ENCODE peak calls at places on chromosome 7, in ten cellular contexts. B is brain microvascular endothelial cell; A is body of pancreas; I is MM.1S; M is upper lobe of left lung; V is effector memory CD4-positive, alpha-beta T cell; E is fibroblast of pulmonary artery; C is DMS153; Y is astrocyte of the cerebellum; U is substantia nigra. J is an unnamed sample.
A peak's percentile ranks its signal among the peaks of the same experiment; 100 is the strongest.

GRCh38 chr7:111985802-111986201 is 220.4 kb downstream of the DOCK4 start:
- DNase-seq in B (no peak), A (no peak), I (no peak), M (no peak), V (no peak), E (no peak), C (no peak), Y (no peak), U (no peak), J (no peak)

GRCh38 chr7:54679414-54679813 is 79.6 kb downstream of the SEC61G start:
- DNase-seq in B (no peak), A (no peak), I (no peak), M (no peak), V (no peak), E (no peak), C (no peak), Y (no peak), U (no peak), J (no peak)

GRCh38 chr7:35828817-35829216 is 28.0 kb downstream of the SEPTIN7 start:
- DNase-seq in B (no peak), A (no peak), I (no peak), M (no peak), V (no peak), E (no peak), C (no peak), Y (no peak), U (no peak), J (no peak)

GRCh38 chr7:99128076-99128950 is 15.6 kb downstream of the SMURF1 start:
- DNase-seq in B (peak; percentile 43), A (peak; percentile 31), I (no peak), M (no peak), V (no peak), E (no peak), C (peak; percentile 86), Y (no peak), U (no peak), J (no peak)

GRCh38 chr7:80403686-80404241 is 108.1 kb downstream of the GNAT3 start:
- DNase-seq in B (no peak), A (no peak), I (no peak), M (no peak), V (no peak), E (peak; percentile 25), C (no peak), Y (no peak), U (no peak), J (no peak)

GRCh38 chr7:40542982-40543741 is 408.4 kb downstream of the SUGCT start:
- DNase-seq in B (no peak), A (no peak), I (no peak), M (no peak), V (no peak), E (no peak), C (no peak), Y (no peak), U (no peak), J (no peak)

GRCh38 chr7:106114735-106115383 is 2.7 kb upstream of the SYPL1 start:
- DNase-seq in B (no peak), A (no peak), I (no peak), M (no peak), V (no peak), E (no peak), C (no peak), Y (no peak), U (no peak), J (no peak)

GRCh38 chr7:119482209-119482608 is 790.8 kb upstream of the KCND2 start:
- DNase-seq in B (peak; percentile 4), A (peak; percentile 48), I (peak; percentile 93), M (no peak), V (no peak), E (peak; percentile 11), C (peak; percentile 14), Y (no peak), U (no peak), J (no peak)

GRCh38 chr7:108265007-108265406 is 134.8 kb upstream of the LAMB4 start:
- DNase-seq in B (no peak), A (no peak), I (no peak), M (no peak), V (no peak), E (no peak), C (no peak), Y (no peak), U (no peak), J (no peak)

GRCh38 chr7:23343102-23343501 is 44.0 kb downstream of the MALSU1 start:
- DNase-seq in B (no peak), A (no peak), I (no peak), M (no peak), V (no peak), E (no peak), C (no peak), Y (no peak), U (no peak), J (no peak)

GRCh38 chr7:26898917-26899316 is 34.5 kb upstream of the SKAP2 start:
- DNase-seq in B (no peak), A (no peak), I (no peak), M (no peak), V (no peak), E (no peak), C (no peak), Y (no peak), U (no peak), J (no peak)

GRCh38 chr7:51376420-51377092 is 59.9 kb upstream of the COBL start:
- DNase-seq in B (peak; percentile 47), A (no peak), I (no peak), M (no peak), V (no peak), E (no peak), C (peak; percentile 98), Y (no peak), U (no peak), J (no peak)

J was measured in T-helper 9 cell.